ENCODE peak calls at places on chromosome 13, in six cellular contexts. One of them, this sample, is unnamed.

GRCh38 chr13:77930430-77930829 is 11.8 kb upstream of the EDNRB start:
- DNase-seq in activated T-cell treated with anti-CD3 and anti-CD28 coated beads for 1 hour: no peak
- DNase-seq in SK-MEL-5: no peak
- DNase-seq in epithelial cell of esophagus: no peak
- DNase-seq in KG1: no peak
- DNase-seq in stimulated activated CD4-positive, alpha-beta T cell treated with anti-CD3 and anti-CD28 coated beads, Interleukin-1b, Interleukin-23, amount 100 ng/mL, for 24 hours: no peak
- DNase-seq in this sample: no peak

GRCh38 chr13:51262501-51263211 is 40.5 kb downstream of the FAM124A start:
- DNase-seq in epithelial cell of esophagus: no peak
- DNase-seq in stimulated activated CD4-positive, alpha-beta T cell treated with anti-CD3 and anti-CD28 coated beads, Interleukin-1b, Interleukin-23, amount 100 ng/mL, for 24 hours: no peak
- DNase-seq in SK-MEL-5: peak
- DNase-seq in activated T-cell treated with anti-CD3 and anti-CD28 coated beads for 1 hour: no peak
- DNase-seq in KG1: no peak
- DNase-seq in this sample: no peak

GRCh38 chr13:86974995-86975328 is 696.2 kb upstream of the SLITRK5 start:
- DNase-seq in activated T-cell treated with anti-CD3 and anti-CD28 coated beads for 1 hour: no peak
- DNase-seq in stimulated activated CD4-positive, alpha-beta T cell treated with anti-CD3 and anti-CD28 coated beads, Interleukin-1b, Interleukin-23, amount 100 ng/mL, for 24 hours: no peak
- DNase-seq in SK-MEL-5: no peak
- DNase-seq in KG1: no peak
- DNase-seq in epithelial cell of esophagus: no peak
- DNase-seq in this sample: no peak

GRCh38 chr13:94268661-94269060 is 210.8 kb downstream of the DCT start:
- DNase-seq in KG1: no peak
- DNase-seq in SK-MEL-5: no peak
- DNase-seq in stimulated activated CD4-positive, alpha-beta T cell treated with anti-CD3 and anti-CD28 coated beads, Interleukin-1b, Interleukin-23, amount 100 ng/mL, for 24 hours: no peak
- DNase-seq in epithelial cell of esophagus: no peak
- DNase-seq in activated T-cell treated with anti-CD3 and anti-CD28 coated beads for 1 hour: no peak
- DNase-seq in this sample: no peak

GRCh38 chr13:107743523-107743922 is 471.8 kb downstream of the LIG4 start:
- DNase-seq in activated T-cell treated with anti-CD3 and anti-CD28 coated beads for 1 hour: no peak
- DNase-seq in epithelial cell of esophagus: no peak
- DNase-seq in stimulated activated CD4-positive, alpha-beta T cell treated with anti-CD3 and anti-CD28 coated beads, Interleukin-1b, Interleukin-23, amount 100 ng/mL, for 24 hours: no peak
- DNase-seq in SK-MEL-5: no peak
- DNase-seq in KG1: no peak
- DNase-seq in this sample: no peak

GRCh38 chr13:44869167-44869566 is 120.1 kb downstream of the NUFIP1 start:
- DNase-seq in KG1: no peak
- DNase-seq in SK-MEL-5: no peak
- DNase-seq in activated T-cell treated with anti-CD3 and anti-CD28 coated beads for 1 hour: no peak
- DNase-seq in stimulated activated CD4-positive, alpha-beta T cell treated with anti-CD3 and anti-CD28 coated beads, Interleukin-1b, Interleukin-23, amount 100 ng/mL, for 24 hours: no peak
- DNase-seq in epithelial cell of esophagus: no peak
- DNase-seq in this sample: no peak

GRCh38 chr13:98856983-98857382 is 104.5 kb upstream of the SLC15A1 start:
- DNase-seq in epithelial cell of esophagus: no peak
- DNase-seq in activated T-cell treated with anti-CD3 and anti-CD28 coated beads for 1 hour: no peak
- DNase-seq in KG1: no peak
- DNase-seq in stimulated activated CD4-positive, alpha-beta T cell treated with anti-CD3 and anti-CD28 coated beads, Interleukin-1b, Interleukin-23, amount 100 ng/mL, for 24 hours: no peak
- DNase-seq in SK-MEL-5: no peak
- DNase-seq in this sample: no peak

GRCh38 chr13:82374719-82375118 is 1507.6 kb downstream of the SLITRK1 start:
- DNase-seq in stimulated activated CD4-positive, alpha-beta T cell treated with anti-CD3 and anti-CD28 coated beads, Interleukin-1b, Interleukin-23, amount 100 ng/mL, for 24 hours: no peak
- DNase-seq in activated T-cell treated with anti-CD3 and anti-CD28 coated beads for 1 hour: no peak
- DNase-seq in SK-MEL-5: no peak
- DNase-seq in epithelial cell of esophagus: no peak
- DNase-seq in KG1: no peak
- DNase-seq in this sample: no peak

GRCh38 chr13:51259359-51259645 is 37.1 kb downstream of the FAM124A start:
- DNase-seq in SK-MEL-5: no peak
- DNase-seq in activated T-cell treated with anti-CD3 and anti-CD28 coated beads for 1 hour: no peak
- DNase-seq in stimulated activated CD4-positive, alpha-beta T cell treated with anti-CD3 and anti-CD28 coated beads, Interleukin-1b, Interleukin-23, amount 100 ng/mL, for 24 hours: no peak
- DNase-seq in KG1: no peak
- DNase-seq in epithelial cell of esophagus: no peak
- DNase-seq in this sample: no peak